ENCODE peak calls at places on chromosomes 11 and 22, in nine cellular contexts. I, A, T, H, V, S, U, E and G are unnamed samples.

GRCh38 chr11:100719809-100720221 is 32.7 kb downstream of the ARHGAP42 start:
- DNase-seq in I (no peak), A (peak; percentile 69), T (no peak), H (no peak), V (peak; percentile 85), S (no peak), U (no peak), E (no peak), G (no peak)

GRCh38 chr11:67665537-67666302 is 8.7 kb downstream of the ALDH3B2 start:
- DNase-seq in I (no peak), A (peak; percentile 55), T (no peak), H (no peak), V (no peak), S (peak; percentile 23), U (no peak), E (no peak), G (no peak)

GRCh38 chr22:36328635-36329216 is 59.0 kb downstream of the MYH9 start:
- DNase-seq in I (peak; percentile 91), A (peak; percentile 72), T (no peak), H (peak; percentile 63), V (peak; percentile 93), S (peak; percentile 36), U (no peak), E (peak; percentile 63), G (peak; percentile 53)

GRCh38 chr11:65204646-65205601 is 23.2 kb downstream of the CAPN1 start:
- DNase-seq in I (no peak), A (no peak), T (peak; percentile 34), H (no peak), V (peak; percentile 60), S (peak; percentile 64), U (no peak), E (peak; percentile 64), G (peak; percentile 63)

GRCh38 chr11:67265633-67266423 is 445 bp upstream of the GRK2 start:
- DNase-seq in I (peak; percentile 94), A (peak; percentile 82), T (peak; percentile 68), H (peak; percentile 83), V (peak; percentile 67), S (peak; percentile 82), U (peak; percentile 70), E (peak; percentile 82), G (peak; percentile 74)

GRCh38 chr22:46087816-46088277 is 62.5 kb upstream of the PPARA start:
- DNase-seq in I (peak; percentile 95), A (peak; percentile 93), T (no peak), H (peak; percentile 93), V (peak; percentile 90), S (no peak), U (no peak), E (no peak), G (no peak)

GRCh38 chr11:113255741-113256140 is 58.6 kb upstream of the TTC12 start:
- DNase-seq in I (no peak), A (no peak), T (no peak), H (no peak), V (no peak), S (no peak), U (no peak), E (no peak), G (no peak)

GRCh38 chr22:45226681-45227186 is 14.0 kb downstream of the KIAA0930 start:
- DNase-seq in I (peak; percentile 73), A (no peak), T (no peak), H (no peak), V (peak; percentile 71), S (no peak), U (no peak), E (no peak), G (no peak)

GRCh38 chr22:43114958-43115357 is 4.4 kb downstream of the BIK start:
- DNase-seq in I (no peak), A (peak; percentile 71), T (no peak), H (no peak), V (no peak), S (no peak), U (no peak), E (no peak), G (no peak)

GRCh38 chr11:905952-906351 is 4.7 kb downstream of the CHID1 start:
- DNase-seq in I (no peak), A (peak; percentile 81), T (no peak), H (no peak), V (no peak), S (no peak), U (no peak), E (no peak), G (no peak)

GRCh38 chr11:123973816-123974215 is 3.8 kb downstream of the OR10S1 start:
- DNase-seq in I (no peak), A (no peak), T (no peak), H (no peak), V (peak; percentile 44), S (no peak), U (no peak), E (no peak), G (no peak)

GRCh38 chr11:74279256-74279655 is 32.2 kb downstream of the P4HA3 start:
- DNase-seq in I (no peak), A (no peak), T (no peak), H (no peak), V (no peak), S (no peak), U (no peak), E (no peak), G (no peak)

GRCh38 chr22:38310518-38311330 is 6.5 kb downstream of the CSNK1E start:
- DNase-seq in I (no peak), A (no peak), T (no peak), H (no peak), V (no peak), S (no peak), U (no peak), E (no peak), G (no peak)

GRCh38 chr11:10490398-10491232 is 35.6 kb downstream of the AMPD3 start:
- DNase-seq in I (peak; percentile 86), A (peak; percentile 47), T (no peak), H (peak; percentile 50), V (peak; percentile 85), S (peak; percentile 34), U (no peak), E (no peak), G (no peak)

GRCh38 chr22:20436309-20437252 is 1.0 kb downstream of the SCARF2 start:
- DNase-seq in I (peak; percentile 87), A (no peak), T (no peak), H (no peak), V (peak; percentile 49), S (peak; percentile 74), U (no peak), E (peak; percentile 30), G (peak; percentile 61)

GRCh38 chr11:33551051-33551450 is 149.6 kb downstream of the C11orf91 start:
- DNase-seq in I (no peak), A (no peak), T (no peak), H (no peak), V (no peak), S (no peak), U (no peak), E (no peak), G (no peak)

GRCh38 chr11:130054966-130055365 is 14.7 kb upstream of the APLP2 start:
- DNase-seq in I (no peak), A (no peak), T (no peak), H (no peak), V (no peak), S (no peak), U (no peak), E (no peak), G (no peak)

GRCh38 chr11:75001686-75002085 is 13.0 kb downstream of the NEU3 start:
- DNase-seq in I (no peak), A (no peak), T (no peak), H (no peak), V (no peak), S (no peak), U (no peak), E (no peak), G (no peak)

GRCh38 chr11:110525883-110526282 is 96.1 kb downstream of the FDX1 start:
- DNase-seq in I (no peak), A (no peak), T (no peak), H (no peak), V (no peak), S (no peak), U (no peak), E (no peak), G (no peak)

GRCh38 chr22:40310081-40310770 is 36.1 kb upstream of the ADSL start:
- DNase-seq in I (no peak), A (no peak), T (no peak), H (no peak), V (peak; percentile 55), S (no peak), U (no peak), E (no peak), G (no peak)

GRCh38 chr22:47434336-47435203 is 672.1 kb downstream of the TBC1D22A start:
- DNase-seq in I (no peak), A (no peak), T (no peak), H (no peak), V (no peak), S (no peak), U (no peak), E (no peak), G (no peak)

GRCh38 chr11:46895821-46896220 is 22.5 kb downstream of the LRP4 start:
- DNase-seq in I (peak; percentile 80), A (peak; percentile 44), T (no peak), H (peak; percentile 80), V (peak; percentile 45), S (no peak), U (no peak), E (no peak), G (no peak)

GRCh38 chr11:62179995-62180394 is 10.0 kb upstream of the SCGB1D1 start:
- DNase-seq in I (no peak), A (no peak), T (no peak), H (no peak), V (no peak), S (no peak), U (no peak), E (no peak), G (no peak)

GRCh38 chr11:10205928-10206327 is 88.1 kb downstream of the SBF2 start:
- DNase-seq in I (no peak), A (no peak), T (no peak), H (no peak), V (no peak), S (peak; percentile 35), U (no peak), E (no peak), G (no peak)

GRCh38 chr11:109390752-109391151 is 31.2 kb upstream of the C11orf87 start:
- DNase-seq in I (no peak), A (no peak), T (no peak), H (no peak), V (no peak), S (no peak), U (no peak), E (no peak), G (no peak)

GRCh38 chr22:33227791-33228190 is 169.6 kb upstream of the SYN3 start:
- DNase-seq in I (no peak), A (no peak), T (no peak), H (no peak), V (no peak), S (no peak), U (no peak), E (no peak), G (no peak)

GRCh38 chr11:64864135-64864472 is 14.3 kb downstream of the EHD1 start:
- DNase-seq in I (no peak), A (peak; percentile 51), T (no peak), H (no peak), V (no peak), S (no peak), U (no peak), E (no peak), G (no peak)

GRCh38 chr11:75223954-75224643 is 16.5 kb upstream of the TPBGL start:
- DNase-seq in I (peak; percentile 43), A (peak; percentile 23), T (no peak), H (no peak), V (peak; percentile 21), S (no peak), U (no peak), E (no peak), G (no peak)

GRCh38 chr11:121844016-121844415 is 272.0 kb downstream of the BLID start:
- DNase-seq in I (no peak), A (no peak), T (no peak), H (no peak), V (no peak), S (no peak), U (no peak), E (no peak), G (no peak)

GRCh38 chr22:23403720-23404688 is 176.1 kb downstream of the IGLL1 start:
- DNase-seq in I (peak; percentile 68), A (no peak), T (no peak), H (no peak), V (no peak), S (peak; percentile 18), U (no peak), E (no peak), G (no peak)

GRCh38 chr11:45187375-45187774 is 40.9 kb downstream of the PRDM11 start:
- DNase-seq in I (no peak), A (no peak), T (no peak), H (no peak), V (no peak), S (no peak), U (no peak), E (no peak), G (no peak)